ENCODE peak calls at places on chromosomes 4 and X, in nine cellular contexts. I is tibial nerve, G is astrocyte of the cerebellum, P is kidney, F is left lung, M is left ventricle myocardium inferior, H is IMR-90, C is fibroblast of the aortic adventitia, V is heart right ventricle. X is an unnamed sample.

GRCh38 chrX:1480082-1480785 is 27.5 kb upstream of the ASMTL start:
- DNase-seq in I (no peak), G (no peak), P (no peak), F (no peak), M (no peak), H (no peak), C (no peak), V (no peak), X (no peak)

GRCh38 chr4:184693056-184693455 is 40.8 kb downstream of the CENPU start:
- DNase-seq in I (no peak), G (peak), P (no peak), F (no peak), M (no peak), H (peak), C (peak), V (no peak), X (peak)

GRCh38 chr4:74133786-74134499 is 24.0 kb upstream of the MTHFD2L start:
- DNase-seq in I (peak), G (peak), P (peak), F (peak), M (peak), H (peak), C (peak), V (peak), X (peak)

GRCh38 chr4:153570228-153570973 is 104.2 kb downstream of the TMEM131L start:
- DNase-seq in I (no peak), G (no peak), P (no peak), F (no peak), M (no peak), H (no peak), C (no peak), V (no peak), X (no peak)

GRCh38 chr4:38762560-38762959 is 20.2 kb downstream of the TLR10 start:
- DNase-seq in I (no peak), G (no peak), P (no peak), F (no peak), M (no peak), H (no peak), C (no peak), V (no peak), X (no peak)

GRCh38 chr4:143186202-143186601 is 1.5 kb downstream of the USP38 start:
- DNase-seq in I (no peak), G (no peak), P (no peak), F (no peak), M (no peak), H (peak), C (peak), V (no peak), X (peak)

GRCh38 chrX:74458738-74459137 is 37.4 kb downstream of the SLC16A2 start:
- DNase-seq in I (no peak), G (peak), P (no peak), F (no peak), M (no peak), H (peak), C (peak), V (no peak), X (peak)

GRCh38 chr4:76758996-76759395 is 138.9 kb downstream of the SOWAHB start:
- DNase-seq in I (no peak), G (no peak), P (no peak), F (no peak), M (no peak), H (no peak), C (no peak), V (no peak), X (no peak)

GRCh38 chrX:4560192-4560591 is 846.7 kb upstream of the PRKX start:
- DNase-seq in I (no peak), G (no peak), P (no peak), F (no peak), M (no peak), H (no peak), C (no peak), V (no peak), X (no peak)

GRCh38 chr4:110119347-110119746 is 79.1 kb downstream of the ELOVL6 start:
- DNase-seq in I (no peak), G (no peak), P (no peak), F (no peak), M (no peak), H (no peak), C (no peak), V (no peak), X (peak)

GRCh38 chrX:53280316-53280702 is 1.1 kb downstream of the IQSEC2 start:
- DNase-seq in I (no peak), G (no peak), P (no peak), F (no peak), M (no peak), H (no peak), C (no peak), V (no peak), X (no peak)
- H3K4me3 ChIP-seq in I (no peak), G (no peak), P (peak), F (peak), M (peak), H (no peak), C (no peak), V (peak), X (peak)

GRCh38 chr4:121952290-121952689 is 430 bp upstream of the TRPC3 start:
- DNase-seq in I (no peak), G (no peak), P (no peak), F (no peak), M (no peak), H (no peak), C (no peak), V (no peak), X (no peak)
- H3K4me3 ChIP-seq in I (peak), G (peak), P (no peak), F (peak), M (peak), H (peak), C (peak), V (peak), X (no peak)

DNA sequence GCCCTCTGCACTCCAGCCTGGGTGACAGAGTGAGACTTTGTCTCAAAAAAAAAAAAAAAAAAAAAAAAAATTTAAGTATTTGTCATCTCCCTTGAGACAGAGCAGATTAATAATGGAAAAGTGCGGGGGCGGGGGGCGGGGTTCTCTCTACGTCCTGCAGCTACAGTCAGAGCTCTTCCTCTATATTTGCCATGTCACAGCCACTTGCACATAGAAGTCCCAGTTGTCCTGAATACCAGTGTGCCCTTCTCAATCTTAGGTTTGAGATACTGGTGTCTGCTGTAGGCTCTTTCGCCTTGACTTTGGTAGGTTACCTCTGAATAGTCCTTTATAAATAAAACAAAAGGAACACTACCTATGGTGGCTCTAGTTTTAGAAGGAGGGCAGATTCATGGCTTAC is 237.8 kb upstream of the PGRMC2 start:
- DNase-seq in I (no peak), G (no peak), P (no peak), F (no peak), M (no peak), H (peak), C (peak), V (no peak), X (peak)
- H3K4me3 ChIP-seq in I (no peak), G (no peak), P (no peak), F (no peak), M (no peak), H (no peak), C (no peak), V (no peak), X (no peak)

DNA sequence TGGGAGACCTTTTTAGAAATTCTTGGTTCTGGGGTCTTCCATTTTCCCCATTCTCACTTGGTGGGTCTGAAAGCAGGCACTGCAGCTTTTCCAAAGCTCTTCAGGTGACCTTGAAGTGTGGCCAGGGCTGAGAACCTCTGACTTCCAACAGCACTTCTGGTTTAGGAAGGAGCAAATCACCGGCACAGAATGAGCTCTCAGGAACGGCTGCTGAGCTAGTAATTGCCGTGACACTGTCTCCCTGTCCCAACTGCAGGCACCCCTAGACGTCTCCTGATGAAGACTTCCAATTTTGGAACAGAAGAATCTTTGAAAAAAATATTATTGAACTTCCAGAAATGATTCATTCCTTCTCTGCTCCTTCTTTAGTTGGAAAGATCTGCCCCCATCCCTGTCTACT is 31.3 kb downstream of the CD38 start:
- DNase-seq in I (no peak), G (no peak), P (no peak), F (no peak), M (no peak), H (no peak), C (no peak), V (no peak), X (no peak)
- H3K4me3 ChIP-seq in I (no peak), G (no peak), P (peak), F (no peak), M (peak), H (no peak), C (no peak), V (peak), X (no peak)

GRCh38 chr4:7191546-7192251 is 639 bp upstream of the SORCS2 start:
- DNase-seq in I (no peak), G (no peak), P (no peak), F (peak), M (no peak), H (no peak), C (no peak), V (no peak), X (no peak)
- H3K4me3 ChIP-seq in I (no peak), G (no peak), P (no peak), F (no peak), M (peak), H (no peak), C (no peak), V (peak), X (no peak)

DNA sequence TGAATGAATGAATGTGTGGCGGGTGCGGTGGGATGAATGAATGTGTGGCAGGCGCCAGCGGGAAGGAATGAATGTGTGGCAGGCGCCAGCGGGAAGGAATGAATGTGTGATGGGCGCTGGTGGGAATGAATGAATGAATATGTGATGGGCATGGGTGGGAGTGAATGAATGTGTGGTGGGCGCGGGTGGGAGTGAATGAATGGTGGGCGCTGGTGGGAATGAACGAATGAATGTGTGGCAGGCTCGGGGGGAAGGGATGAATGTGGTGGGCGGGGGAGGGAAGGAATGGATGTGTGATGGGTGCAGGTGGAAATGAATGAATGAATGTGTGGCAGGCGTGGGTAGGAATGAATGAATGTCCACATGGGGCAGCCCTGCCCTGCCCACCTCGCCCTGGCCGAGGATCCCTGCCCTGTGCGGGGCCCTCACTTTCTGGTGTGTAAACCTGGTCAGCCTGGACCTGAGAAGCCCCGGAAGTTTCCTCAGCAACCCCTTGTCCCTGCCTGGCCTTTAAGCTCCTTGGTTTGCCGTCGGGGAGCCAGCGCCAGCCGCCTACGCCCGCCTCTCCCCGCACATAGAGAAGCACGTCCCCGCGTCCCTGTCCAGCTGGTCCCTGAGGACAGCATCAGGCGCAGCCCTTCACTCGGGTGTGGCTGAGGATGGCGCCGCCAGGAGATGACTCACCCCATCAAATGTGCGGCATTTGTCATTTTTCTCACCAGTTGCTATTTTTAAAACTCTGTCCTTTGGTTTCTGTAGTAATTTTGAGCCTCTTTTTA is 112.8 kb upstream of the LRPAP1 start:
- DNase-seq in I (no peak), G (no peak), P (peak), F (no peak), M (no peak), H (no peak), C (peak), V (no peak), X (no peak)
- H3K4me3 ChIP-seq in I (no peak), G (no peak), P (no peak), F (no peak), M (no peak), H (no peak), C (no peak), V (no peak), X (no peak)

GRCh38 chr4:169017971-169018370 is 7.9 kb upstream of the CBR4 start:
- DNase-seq in I (no peak), G (no peak), P (no peak), F (no peak), M (no peak), H (no peak), C (no peak), V (no peak), X (no peak)
- H3K4me3 ChIP-seq in I (no peak), G (no peak), P (no peak), F (no peak), M (no peak), H (no peak), C (no peak), V (no peak), X (no peak)

DNA sequence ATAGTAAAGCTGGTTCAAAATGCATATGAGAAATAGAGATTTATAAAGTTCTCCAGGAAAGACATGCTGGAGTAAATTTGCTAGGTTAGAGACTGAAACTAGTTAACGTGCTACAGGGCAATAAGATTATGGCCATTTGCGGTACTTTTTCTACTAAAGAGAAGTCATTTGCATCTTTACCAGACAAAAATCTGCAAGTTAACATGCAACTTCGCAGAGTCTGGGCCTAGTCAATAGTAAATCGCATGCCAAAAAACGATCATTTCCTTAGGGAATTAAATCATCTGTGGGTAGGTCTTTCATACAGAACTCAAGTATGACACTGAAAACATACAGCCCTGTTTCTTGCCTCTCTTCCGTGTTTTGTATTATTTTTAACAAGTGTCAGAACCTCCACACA is 32.8 kb upstream of the REST start:
- DNase-seq in I (no peak), G (no peak), P (no peak), F (no peak), M (no peak), H (no peak), C (peak), V (no peak), X (no peak)
- H3K4me3 ChIP-seq in I (no peak), G (no peak), P (no peak), F (no peak), M (no peak), H (no peak), C (no peak), V (no peak), X (no peak)

DNA sequence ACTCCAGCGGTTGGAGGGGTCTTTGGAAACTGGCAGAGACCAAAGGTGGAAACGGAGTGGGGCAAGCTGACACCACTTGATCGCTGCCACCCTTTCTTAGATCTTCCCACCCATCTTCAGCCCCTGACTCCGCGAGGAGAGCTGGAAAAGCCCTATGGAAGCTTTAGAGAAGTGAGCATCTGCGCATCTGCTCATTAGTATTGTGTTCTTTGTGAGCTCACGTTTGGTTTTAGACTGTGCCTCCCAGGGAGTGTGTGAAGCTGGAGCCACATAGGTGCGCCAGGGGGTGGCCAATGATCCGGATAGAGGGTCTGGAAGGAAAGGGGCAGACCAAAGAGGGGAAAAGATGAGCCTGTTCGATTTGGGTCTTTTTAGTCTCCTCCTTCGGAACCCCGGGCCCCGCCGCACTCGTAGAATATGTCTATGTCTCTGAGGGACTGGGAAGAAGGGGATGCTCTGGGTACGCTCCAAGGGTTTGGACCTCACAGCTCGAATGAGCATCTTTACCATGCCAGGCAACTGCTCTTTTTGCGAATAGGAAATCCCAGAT is 564 bp upstream of the DKK2 start:
- DNase-seq in I (no peak), G (no peak), P (no peak), F (no peak), M (no peak), H (no peak), C (peak), V (no peak), X (no peak)
- H3K4me3 ChIP-seq in I (peak), G (peak), P (peak), F (peak), M (peak), H (peak), C (peak), V (peak), X (peak)

GRCh38 chr4:152110780-152111179 is 350.0 kb upstream of the GATB start:
- DNase-seq in I (no peak), G (no peak), P (no peak), F (no peak), M (no peak), H (no peak), C (no peak), V (no peak), X (no peak)
- H3K4me3 ChIP-seq in I (no peak), G (no peak), P (no peak), F (no peak), M (no peak), H (no peak), C (no peak), V (no peak), X (no peak)